ENCODE peak calls at places on chromosomes 2 and 18, in ten cellular contexts. N is left lung; I is CD4-positive, alpha-beta T cell; C is upper lobe of right lung; K is choroid plexus epithelial cell; D is endothelial cell; V is IMR-90; A is mesothelial cell of epicardium; H is adrenal gland; S is GM23338. G is an unnamed sample.

GRCh38 chr2:71949537-71949798 is 198.2 kb downstream of the CYP26B1 start:
- DNase-seq in N (no peak), I (no peak), C (no peak), K (no peak), D (no peak), V (no peak), A (no peak), H (no peak), S (no peak), G (no peak)

GRCh38 chr18:48545690-48546365 is 7.0 kb downstream of the CTIF start:
- DNase-seq in N (peak; percentile 49), I (no peak), C (peak; percentile 26), K (peak; percentile 48), D (peak; percentile 87), V (peak; percentile 90), A (peak; percentile 48), H (peak; percentile 52), S (peak; percentile 91), G (no peak)

GRCh38 chr2:175207741-175208438 is 26.4 kb upstream of the ATP5MC3 start:
- DNase-seq in N (no peak), I (no peak), C (no peak), K (no peak), D (no peak), V (no peak), A (no peak), H (no peak), S (no peak), G (no peak)

GRCh38 chr18:49189772-49190171 is 239.0 kb upstream of the SMAD7 start:
- DNase-seq in N (no peak), I (no peak), C (no peak), K (peak; percentile 53), D (no peak), V (no peak), A (no peak), H (no peak), S (no peak), G (no peak)

GRCh38 chr2:11397046-11397445 is 52.6 kb upstream of the ROCK2 start:
- DNase-seq in N (peak; percentile 78), I (no peak), C (peak; percentile 81), K (no peak), D (no peak), V (no peak), A (no peak), H (no peak), S (no peak), G (no peak)

GRCh38 chr18:51852661-51853060 is 487.3 kb upstream of the DCC start:
- DNase-seq in N (no peak), I (no peak), C (no peak), K (no peak), D (no peak), V (no peak), A (no peak), H (no peak), S (no peak), G (no peak)

GRCh38 chr2:19702267-19702666 is 199.5 kb downstream of the TTC32 start:
- DNase-seq in N (no peak), I (no peak), C (no peak), K (peak; percentile 41), D (no peak), V (peak; percentile 30), A (no peak), H (no peak), S (no peak), G (no peak)

GRCh38 chr2:73448856-73449255 is 63.2 kb downstream of the ALMS1 start:
- DNase-seq in N (no peak), I (no peak), C (no peak), K (no peak), D (no peak), V (no peak), A (no peak), H (no peak), S (no peak), G (no peak)

DNA sequence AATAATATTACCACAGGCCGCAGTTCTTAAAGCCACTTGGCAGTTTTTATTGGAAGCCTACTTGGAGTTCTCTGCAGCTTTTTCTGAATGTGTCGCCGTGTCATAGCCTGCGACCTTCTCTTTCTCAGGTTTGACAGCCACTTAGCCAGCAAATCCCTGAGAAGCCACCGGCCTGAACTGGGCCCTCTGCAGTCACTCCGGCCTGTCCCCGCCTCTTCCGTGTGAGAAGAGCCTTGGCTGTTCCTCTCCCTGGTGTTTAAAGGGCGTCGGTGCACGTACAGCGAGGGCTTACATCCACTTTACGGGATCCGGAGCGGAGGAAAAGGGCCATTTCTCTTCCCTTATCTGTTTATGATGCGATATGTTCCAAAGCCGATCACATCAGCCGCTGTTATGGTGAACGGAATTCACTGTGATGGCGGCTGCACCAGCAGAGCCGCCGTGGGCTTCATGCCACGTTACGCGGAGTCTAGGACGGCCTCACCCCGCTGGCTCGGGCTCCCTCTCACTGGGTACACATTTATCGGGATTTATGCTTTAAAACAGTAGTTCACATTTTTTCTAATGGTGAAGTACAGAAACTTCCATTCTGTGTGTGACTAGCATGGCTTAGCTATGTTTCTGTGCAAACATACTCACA is 66.8 kb downstream of the GBX2 start:
- DNase-seq in N (no peak), I (no peak), C (no peak), K (no peak), D (no peak), V (no peak), A (no peak), H (no peak), S (peak; percentile 66), G (no peak)
- TF ChIP-seq CTCF in N (no peak), I (no peak), C (no peak), K (no peak), D (no peak), V (no peak), A (no peak), H (no peak), S (no peak), G (no peak)

DNA sequence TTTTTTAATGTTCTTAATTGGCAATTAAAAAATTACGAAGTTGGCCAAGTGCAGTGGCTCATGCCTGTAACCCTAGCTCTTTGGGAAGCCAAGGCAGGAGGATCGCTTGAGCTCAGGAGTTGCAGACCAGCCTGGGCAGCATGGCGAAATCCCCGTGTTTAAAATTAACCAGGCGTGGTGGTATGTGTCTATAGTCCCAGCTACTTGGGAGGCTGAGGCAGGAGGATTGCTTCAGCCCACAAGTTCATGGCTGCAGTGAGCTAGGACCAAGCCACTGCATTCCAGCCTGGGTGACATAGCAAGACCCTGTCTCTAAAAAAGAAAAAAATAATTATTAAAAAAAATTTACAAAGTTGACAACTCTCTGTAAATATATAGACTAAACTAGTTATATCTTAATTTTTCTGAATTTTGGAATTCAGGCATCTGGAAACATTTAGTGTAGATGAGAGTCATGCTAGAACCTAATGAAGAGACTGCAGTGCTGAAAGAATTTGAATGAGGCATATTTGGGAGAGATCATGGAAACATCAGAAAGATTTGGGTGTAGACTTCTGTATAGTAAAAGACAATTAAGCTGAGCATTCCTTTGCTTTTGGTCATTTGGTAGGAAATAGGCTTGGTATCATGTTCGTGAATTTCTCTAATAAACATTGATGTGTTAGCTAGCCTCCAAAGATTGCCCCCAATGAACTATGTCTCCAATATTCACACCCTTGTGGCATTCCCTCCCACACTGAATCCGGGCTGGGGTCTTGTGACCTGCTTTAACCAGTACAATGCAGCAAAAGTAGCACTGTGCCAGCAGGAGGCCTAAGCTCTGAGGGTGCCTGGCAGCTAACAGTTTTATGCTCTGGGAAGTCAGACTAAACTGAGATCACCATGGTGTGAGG is 4.2 kb upstream of the ROCK1 start:
- DNase-seq in N (no peak), I (no peak), C (peak; percentile 67), K (peak; percentile 86), D (no peak), V (peak; percentile 65), A (no peak), H (no peak), S (peak; percentile 48), G (no peak)
- TF ChIP-seq CTCF in N (no peak), I (no peak), C (no peak), K (peak; percentile 15), D (no peak), V (peak; percentile 4), A (no peak), H (no peak), S (no peak), G (no peak)

GRCh38 chr18:22446325-22446724 is 28.6 kb upstream of the CTAGE1 start:
- DNase-seq in N (no peak), I (no peak), C (no peak), K (no peak), D (no peak), V (no peak), A (no peak), H (no peak), S (no peak), G (no peak)

GRCh38 chr18:22446906-22447305 is 29.2 kb upstream of the CTAGE1 start:
- DNase-seq in N (no peak), I (no peak), C (no peak), K (no peak), D (no peak), V (no peak), A (no peak), H (no peak), S (no peak), G (no peak)

GRCh38 chr18:22439447-22439846 is 21.7 kb upstream of the CTAGE1 start:
- DNase-seq in N (no peak), I (no peak), C (no peak), K (peak; percentile 45), D (no peak), V (peak; percentile 63), A (no peak), H (no peak), S (no peak), G (no peak)

GRCh38 chr18:22441638-22442037 is 23.9 kb upstream of the CTAGE1 start:
- DNase-seq in N (no peak), I (no peak), C (no peak), K (no peak), D (no peak), V (no peak), A (no peak), H (no peak), S (peak; percentile 28), G (no peak)
- TF ChIP-seq CTCF in N (no peak), I (no peak), C (no peak), K (no peak), D (peak; percentile 28), V (no peak), A (no peak), H (no peak), S (peak; percentile 57), G (no peak)

GRCh38 chr2:222673273-222673672 is 1.8 kb downstream of the MOGAT1 start:
- DNase-seq in N (no peak), I (no peak), C (no peak), K (no peak), D (no peak), V (no peak), A (no peak), H (no peak), S (no peak), G (no peak)

GRCh38 chr2:222672068-222672401 is 577 bp downstream of the MOGAT1 start:
- DNase-seq in N (no peak), I (no peak), C (no peak), K (no peak), D (no peak), V (no peak), A (no peak), H (no peak), S (peak; percentile 16), G (no peak)

GRCh38 chr2:222670191-222671038 is 1.0 kb upstream of the MOGAT1 start:
- DNase-seq in N (no peak), I (no peak), C (no peak), K (no peak), D (no peak), V (no peak), A (no peak), H (no peak), S (no peak), G (no peak)

GRCh38 chr2:222669353-222669752 is 2.1 kb upstream of the MOGAT1 start:
- DNase-seq in N (no peak), I (no peak), C (no peak), K (no peak), D (no peak), V (no peak), A (no peak), H (no peak), S (no peak), G (no peak)

GRCh38 chr2:222671259-222672067 is at the start of gene MOGAT1:
- DNase-seq in N (peak; percentile 53), I (no peak), C (peak; percentile 85), K (no peak), D (peak; percentile 43), V (no peak), A (peak; percentile 57), H (peak; percentile 28), S (peak; percentile 91), G (no peak)
- TF ChIP-seq CTCF in N (no peak), I (no peak), C (no peak), K (no peak), D (no peak), V (no peak), A (no peak), H (no peak), S (peak; percentile 30), G (no peak)

G was measured in GM20000.